ENCODE peak calls at places on chromosomes 11 and 22, in seven cellular contexts. L is GM12864; X is HT1080; E is stimulated activated CD8-positive, alpha-beta memory T cell treated with anti-CD3 and anti-CD28 coated beads, Interleukin-15, amount 100 ng/mL, for 1 hour; Q is lower lobe of right lung; R is CD4-positive, alpha-beta T cell; Y is MM.1S. M is an unnamed sample.

GRCh38 chr11:84089072-84090057 is 803.2 kb upstream of the CCDC90B start:
- DNase-seq in Y (no peak), Q (no peak), L (no peak), X (no peak), E (no peak), R (no peak), M (no peak)

GRCh38 chr11:3826721-3827120 is 14.0 kb downstream of the RHOG start:
- DNase-seq in L (no peak), Q (no peak), E (no peak), X (no peak), Y (no peak), R (no peak), M (no peak)

GRCh38 chr11:59204736-59205135 is 8.0 kb downstream of the MPEG1 start:
- DNase-seq in Y (no peak), X (peak), R (no peak), Q (no peak), E (no peak), L (no peak), M (peak)

GRCh38 chr22:49814164-49814686 is 13.4 kb downstream of the BRD1 start:
- DNase-seq in L (no peak), R (no peak), Q (peak), Y (no peak), E (no peak), X (no peak), M (no peak)

GRCh38 chr11:61505640-61506155 is 2.9 kb upstream of the LRRC10B start:
- DNase-seq in Y (no peak), X (no peak), R (no peak), Q (no peak), L (no peak), E (no peak), M (peak)

GRCh38 chr22:43330178-43331063 is 12.8 kb downstream of the SCUBE1 start:
- DNase-seq in X (no peak), E (no peak), R (no peak), Q (no peak), L (no peak), Y (no peak), M (no peak)

GRCh38 chr22:20965104-20965887 is 1.8 kb upstream of the AIFM3 start:
- DNase-seq in Q (no peak), R (no peak), E (no peak), L (no peak), Y (no peak), X (no peak), M (no peak)

GRCh38 chr11:75656044-75656726 is 12.7 kb downstream of the MAP6 start:
- DNase-seq in Y (no peak), Q (no peak), E (no peak), L (no peak), R (no peak), X (no peak), M (no peak)

GRCh38 chr22:21593406-21594232 is 26.1 kb downstream of the UBE2L3 start:
- DNase-seq in E (no peak), Y (no peak), L (no peak), Q (no peak), R (no peak), X (no peak), M (peak)

GRCh38 chr22:23716811-23717801 is 26.3 kb downstream of the RGL4 start:
- DNase-seq in L (peak), E (peak), R (peak), X (peak), Y (peak), Q (peak), M (peak)

GRCh38 chr11:111372538-111372937 is 6.5 kb downstream of the POU2AF1 start:
- DNase-seq in X (no peak), E (no peak), Q (no peak), L (no peak), R (no peak), Y (no peak), M (no peak)

GRCh38 chr11:74720596-74721478 is 10.4 kb downstream of the CHRDL2 start:
- DNase-seq in E (no peak), R (no peak), X (no peak), Y (no peak), Q (peak), L (no peak), M (no peak)

GRCh38 chr11:23278121-23278520 is 417.8 kb upstream of the CCDC179 start:
- DNase-seq in R (no peak), E (no peak), X (peak), Q (no peak), L (no peak), Y (no peak), M (peak)

GRCh38 chr11:117668291-117668690 is 128.7 kb downstream of the DSCAML1 start:
- DNase-seq in Y (no peak), Q (no peak), X (no peak), L (no peak), E (no peak), R (no peak), M (no peak)

GRCh38 chr11:96155627-96156378 is 187.2 kb downstream of the MAML2 start:
- DNase-seq in Y (no peak), E (no peak), R (no peak), X (peak), Q (peak), L (peak), M (peak)

GRCh38 chr22:22934543-22935055 is 47.0 kb downstream of the IGLL5 start:
- DNase-seq in X (no peak), E (no peak), L (no peak), Y (no peak), Q (no peak), R (no peak), M (no peak)

GRCh38 chr11:28743101-28743550 is 634.9 kb downstream of the METTL15 start:
- DNase-seq in Q (no peak), R (no peak), Y (no peak), X (no peak), L (no peak), E (no peak), M (peak)

GRCh38 chr22:20064140-20064480 is 15.9 kb upstream of the DGCR8 start:
- DNase-seq in Q (no peak), X (no peak), L (no peak), R (no peak), E (no peak), Y (no peak), M (no peak)

GRCh38 chr11:71197096-71197495 is 55.3 kb downstream of the SHANK2 start:
- DNase-seq in Y (no peak), E (no peak), R (no peak), Q (no peak), L (no peak), X (no peak), M (no peak)

GRCh38 chr11:23112987-23113886 is 253.0 kb upstream of the CCDC179 start:
- DNase-seq in Q (no peak), L (no peak), R (no peak), X (peak), Y (peak), E (no peak), M (peak)

GRCh38 chr11:130638048-130638447 is 189.6 kb downstream of the ADAMTS15 start:
- DNase-seq in E (no peak), R (no peak), Y (no peak), L (no peak), X (no peak), Q (no peak), M (no peak)

GRCh38 chr11:70736461-70736860 is 338.1 kb downstream of the CTTN start:
- DNase-seq in E (no peak), X (no peak), L (no peak), Y (no peak), Q (no peak), R (no peak), M (no peak)

GRCh38 chr22:42282252-42282942 is 11.9 kb upstream of the TCF20 start:
- DNase-seq in Q (peak), L (no peak), Y (no peak), X (no peak), R (no peak), E (no peak), M (no peak)

GRCh38 chr11:13303668-13304649 is 26.4 kb downstream of the BMAL1 start:
- DNase-seq in E (no peak), L (no peak), R (no peak), Q (no peak), X (peak), Y (no peak), M (no peak)

GRCh38 chr11:128579790-128580504 is 7.4 kb downstream of the ETS1 start:
- DNase-seq in E (no peak), Q (no peak), Y (no peak), R (no peak), X (peak), L (no peak), M (peak)

GRCh38 chr11:47532597-47533213 is 20.2 kb downstream of the CELF1 start:
- DNase-seq in E (no peak), L (no peak), Q (no peak), Y (no peak), R (no peak), X (no peak), M (no peak)

GRCh38 chr11:28903716-28904115 is 795.5 kb downstream of the METTL15 start:
- DNase-seq in R (no peak), E (no peak), Q (no peak), X (no peak), L (no peak), Y (no peak), M (no peak)

GRCh38 chr11:65852508-65853248 is 5.3 kb downstream of the CFL1 start:
- DNase-seq in L (no peak), X (no peak), E (no peak), R (no peak), Y (no peak), Q (no peak), M (no peak)

GRCh38 chr11:110295487-110296225 is 758 bp downstream of the RDX start:
- DNase-seq in R (peak), X (peak), E (no peak), Y (peak), Q (peak), L (peak), M (peak)

GRCh38 chr22:46077669-46078099 is 72.6 kb upstream of the PPARA start:
- DNase-seq in X (peak), Q (peak), R (no peak), L (no peak), E (no peak), Y (no peak), M (peak)

GRCh38 chr11:45815747-45816146 is 10.8 kb downstream of the SLC35C1 start:
- DNase-seq in E (no peak), R (no peak), Y (no peak), Q (no peak), L (no peak), X (peak), M (peak)